ENCODE peak calls at places on chromosomes 4 and X, in eight cellular contexts. I is body of pancreas; G is dorsolateral prefrontal cortex; W is pancreas; H is activated CD4-positive, alpha-beta T cell treated with anti-CD3 and anti-CD28 coated beads, Interleukin-2, amount 50 U/mL, for 4 hours; S is stimulated activated CD8-positive, alpha-beta memory T cell treated with anti-CD3 and anti-CD28 coated beads, Interleukin-4, amount 100 ng/mL, for 24 hours; Q is stimulated activated CD4-positive, alpha-beta T cell treated with anti-CD3 and anti-CD28 coated beads, Interleukin-2, amount 100 ng/mL, for 24 hours; Y is NCI-H1105. C is an unnamed sample.

GRCh38 chr4:20666471-20666870 is 33.8 kb upstream of the PACRGL start:
- DNase-seq in I (no peak), G (no peak), W (no peak), H (no peak), S (no peak), Q (no peak), Y (no peak), C (no peak)

GRCh38 chr4:48653217-48654014 is 126.7 kb downstream of the FRYL start:
- DNase-seq in I (peak; percentile 18), G (peak; percentile 83), W (peak; percentile 15), H (peak; percentile 63), S (peak; percentile 44), Q (peak; percentile 51), Y (no peak), C (peak; percentile 54)

GRCh38 chrX:84318661-84319060 is 130.7 kb upstream of the RPS6KA6 start:
- DNase-seq in I (no peak), G (no peak), W (no peak), H (no peak), S (no peak), Q (no peak), Y (no peak), C (no peak)

GRCh38 chrX:150934453-150934852 is 36.0 kb upstream of the CD99L2 start:
- DNase-seq in I (no peak), G (no peak), W (no peak), H (no peak), S (no peak), Q (no peak), Y (peak; percentile 22), C (no peak)

GRCh38 chrX:48086119-48086518 is 14.7 kb upstream of the ZNF630 start:
- DNase-seq in I (no peak), G (no peak), W (no peak), H (no peak), S (no peak), Q (no peak), Y (no peak), C (no peak)

GRCh38 chr4:53763813-53764597 is 172.7 kb upstream of the LNX1 start:
- DNase-seq in I (no peak), G (no peak), W (no peak), H (no peak), S (no peak), Q (no peak), Y (no peak), C (no peak)

GRCh38 chr4:5238106-5238505 is 186.8 kb downstream of the STK32B start:
- DNase-seq in I (no peak), G (no peak), W (no peak), H (no peak), S (no peak), Q (no peak), Y (no peak), C (no peak)

GRCh38 chrX:135213200-135213844 is 38.5 kb upstream of the ETDA start:
- DNase-seq in I (no peak), G (no peak), W (no peak), H (no peak), S (no peak), Q (peak; percentile 49), Y (no peak), C (no peak)

GRCh38 chr4:125741825-125742452 is 427.2 kb downstream of the FAT4 start:
- DNase-seq in I (no peak), G (no peak), W (no peak), H (no peak), S (no peak), Q (no peak), Y (no peak), C (no peak)

GRCh38 chr4:165861378-165861777 is 11.7 kb upstream of the TLL1 start:
- DNase-seq in I (no peak), G (no peak), W (no peak), H (no peak), S (no peak), Q (no peak), Y (no peak), C (no peak)

GRCh38 chr4:25896782-25897539 is 17.1 kb upstream of the SMIM20 start:
- DNase-seq in I (no peak), G (no peak), W (peak; percentile 33), H (no peak), S (no peak), Q (no peak), Y (no peak), C (no peak)

GRCh38 chr4:94332983-94333590 is 9.5 kb downstream of the HPGDS start:
- DNase-seq in I (no peak), G (no peak), W (no peak), H (no peak), S (no peak), Q (no peak), Y (no peak), C (no peak)

GRCh38 chr4:40183615-40184411 is 13.0 kb upstream of the RHOH start:
- DNase-seq in I (no peak), G (no peak), W (no peak), H (no peak), S (no peak), Q (no peak), Y (no peak), C (peak; percentile 8)

GRCh38 chr4:168711197-168712120 is 214.6 kb downstream of the PALLD start:
- DNase-seq in I (no peak), G (no peak), W (no peak), H (no peak), S (no peak), Q (no peak), Y (no peak), C (no peak)